ENCODE peak calls at places on chromosomes 4 and X, in five cellular contexts. One of them, this sample, is unnamed.

GRCh38 chrX:119667111-119667928 is 25.6 kb downstream of the SEPTIN6 start:
- DNase-seq in cardiac fibroblast: peak
- DNase-seq in hepatocyte: no peak
- DNase-seq in epithelial cell of proximal tubule: no peak
- DNase-seq in DND-41: no peak
- DNase-seq in this sample: no peak

GRCh38 chr4:149796381-149796780 is 19.3 kb downstream of the IQCM start:
- DNase-seq in hepatocyte: no peak
- DNase-seq in epithelial cell of proximal tubule: no peak
- DNase-seq in cardiac fibroblast: no peak
- DNase-seq in DND-41: no peak
- DNase-seq in this sample: no peak

GRCh38 chrX:107674480-107675364 is 46.4 kb downstream of the PRPS1 start:
- DNase-seq in DND-41: peak
- DNase-seq in epithelial cell of proximal tubule: no peak
- DNase-seq in hepatocyte: peak
- DNase-seq in cardiac fibroblast: peak
- DNase-seq in this sample: peak

GRCh38 chr4:41256740-41257256 is at the start of gene UCHL1:
- DNase-seq in hepatocyte: peak
- DNase-seq in DND-41: no peak
- DNase-seq in cardiac fibroblast: peak
- DNase-seq in epithelial cell of proximal tubule: no peak
- DNase-seq in this sample: peak

GRCh38 chrX:112851806-112852205 is 11.2 kb upstream of the AMOT start:
- DNase-seq in epithelial cell of proximal tubule: no peak
- DNase-seq in hepatocyte: peak
- DNase-seq in cardiac fibroblast: peak
- DNase-seq in DND-41: no peak
- DNase-seq in this sample: peak

GRCh38 chrX:2474280-2474962 is 26.4 kb downstream of the DHRSX start:
- DNase-seq in epithelial cell of proximal tubule: no peak
- DNase-seq in cardiac fibroblast: no peak
- DNase-seq in DND-41: no peak
- DNase-seq in hepatocyte: no peak
- DNase-seq in this sample: no peak

GRCh38 chrX:54825716-54826428 is 18.3 kb downstream of the MAGED2 start:
- DNase-seq in cardiac fibroblast: peak
- DNase-seq in epithelial cell of proximal tubule: no peak
- DNase-seq in DND-41: no peak
- DNase-seq in hepatocyte: no peak
- DNase-seq in this sample: no peak

GRCh38 chrX:117973175-117974075 is 143.2 kb downstream of the KLHL13 start:
- DNase-seq in DND-41: no peak
- DNase-seq in epithelial cell of proximal tubule: no peak
- DNase-seq in cardiac fibroblast: no peak
- DNase-seq in hepatocyte: no peak
- DNase-seq in this sample: no peak

GRCh38 chrX:114976321-114976720 is 41.1 kb downstream of the IL13RA2 start:
- DNase-seq in cardiac fibroblast: peak
- DNase-seq in hepatocyte: no peak
- DNase-seq in DND-41: no peak
- DNase-seq in epithelial cell of proximal tubule: peak
- DNase-seq in this sample: peak

GRCh38 chrX:15576019-15576418 is 24.7 kb downstream of the ACE2 start:
- DNase-seq in DND-41: no peak
- DNase-seq in epithelial cell of proximal tubule: no peak
- DNase-seq in cardiac fibroblast: peak
- DNase-seq in hepatocyte: peak
- DNase-seq in this sample: peak

GRCh38 chrX:115697806-115698205 is 136.8 kb downstream of the PLS3 start:
- DNase-seq in hepatocyte: no peak
- DNase-seq in epithelial cell of proximal tubule: no peak
- DNase-seq in cardiac fibroblast: peak
- DNase-seq in DND-41: no peak
- DNase-seq in this sample: peak

GRCh38 chrX:45767021-45767491 is 566.4 kb upstream of the DIPK2B start:
- DNase-seq in DND-41: no peak
- DNase-seq in epithelial cell of proximal tubule: no peak
- DNase-seq in hepatocyte: no peak
- DNase-seq in cardiac fibroblast: peak
- DNase-seq in this sample: peak

GRCh38 chrX:147626605-147627004 is 285.1 kb upstream of the FMR1 start:
- DNase-seq in cardiac fibroblast: no peak
- DNase-seq in epithelial cell of proximal tubule: peak
- DNase-seq in DND-41: no peak
- DNase-seq in hepatocyte: no peak
- DNase-seq in this sample: no peak

GRCh38 chrX:68396953-68397352 is 36.3 kb downstream of the OPHN1 start:
- DNase-seq in epithelial cell of proximal tubule: no peak
- DNase-seq in cardiac fibroblast: no peak
- DNase-seq in DND-41: no peak
- DNase-seq in hepatocyte: no peak
- DNase-seq in this sample: peak

GRCh38 chr4:159273126-159273438 is 170.2 kb downstream of the RAPGEF2 start:
- DNase-seq in hepatocyte: no peak
- DNase-seq in epithelial cell of proximal tubule: no peak
- DNase-seq in cardiac fibroblast: peak
- DNase-seq in DND-41: no peak
- DNase-seq in this sample: peak

GRCh38 chrX:20454117-20454516 is 187.4 kb upstream of the RPS6KA3 start:
- DNase-seq in DND-41: no peak
- DNase-seq in epithelial cell of proximal tubule: peak
- DNase-seq in hepatocyte: no peak
- DNase-seq in cardiac fibroblast: peak
- DNase-seq in this sample: no peak

GRCh38 chrX:37746268-37746931 is 33.5 kb upstream of the CYBB start:
- DNase-seq in hepatocyte: peak
- DNase-seq in cardiac fibroblast: no peak
- DNase-seq in DND-41: no peak
- DNase-seq in epithelial cell of proximal tubule: no peak
- DNase-seq in this sample: no peak

GRCh38 chr4:7120341-7120740 is 52.5 kb upstream of the GRPEL1 start:
- DNase-seq in DND-41: no peak
- DNase-seq in hepatocyte: no peak
- DNase-seq in cardiac fibroblast: no peak
- DNase-seq in epithelial cell of proximal tubule: no peak
- DNase-seq in this sample: no peak

GRCh38 chr4:157012296-157012695 is 40.7 kb upstream of the PDGFC start:
- DNase-seq in DND-41: no peak
- DNase-seq in cardiac fibroblast: no peak
- DNase-seq in epithelial cell of proximal tubule: no peak
- DNase-seq in hepatocyte: no peak
- DNase-seq in this sample: no peak

GRCh38 chrX:148499638-148500427 is 584 bp upstream of the AFF2 start:
- DNase-seq in hepatocyte: no peak
- DNase-seq in DND-41: no peak
- DNase-seq in cardiac fibroblast: no peak
- DNase-seq in epithelial cell of proximal tubule: no peak
- DNase-seq in this sample: no peak

GRCh38 chr4:73853246-73853704 is at the start of gene PF4V1:
- DNase-seq in hepatocyte: peak
- DNase-seq in epithelial cell of proximal tubule: no peak
- DNase-seq in DND-41: no peak
- DNase-seq in cardiac fibroblast: no peak
- DNase-seq in this sample: no peak

GRCh38 chrX:26613951-26614350 is 398.0 kb downstream of the MAGEB5 start:
- DNase-seq in epithelial cell of proximal tubule: no peak
- DNase-seq in hepatocyte: no peak
- DNase-seq in DND-41: no peak
- DNase-seq in cardiac fibroblast: peak
- DNase-seq in this sample: no peak

GRCh38 chr4:89800527-89801103 is 36.3 kb downstream of the SNCA start:
- DNase-seq in hepatocyte: no peak
- DNase-seq in epithelial cell of proximal tubule: no peak
- DNase-seq in cardiac fibroblast: peak
- DNase-seq in DND-41: no peak
- DNase-seq in this sample: peak

GRCh38 chr4:53189011-53189410 is 176.8 kb downstream of the SCFD2 start:
- DNase-seq in hepatocyte: no peak
- DNase-seq in epithelial cell of proximal tubule: no peak
- DNase-seq in cardiac fibroblast: peak
- DNase-seq in DND-41: no peak
- DNase-seq in this sample: peak

GRCh38 chr4:188008377-188008776 is 12.8 kb downstream of the ZFP42 start:
- DNase-seq in hepatocyte: no peak
- DNase-seq in DND-41: no peak
- DNase-seq in cardiac fibroblast: peak
- DNase-seq in epithelial cell of proximal tubule: no peak
- DNase-seq in this sample: no peak

GRCh38 chrX:82658492-82658891 is 849.6 kb upstream of the POU3F4 start:
- DNase-seq in hepatocyte: no peak
- DNase-seq in epithelial cell of proximal tubule: no peak
- DNase-seq in cardiac fibroblast: no peak
- DNase-seq in DND-41: no peak
- DNase-seq in this sample: no peak

GRCh38 chr4:102437111-102437510 is 64.0 kb upstream of the NFKB1 start:
- DNase-seq in hepatocyte: no peak
- DNase-seq in DND-41: no peak
- DNase-seq in cardiac fibroblast: no peak
- DNase-seq in epithelial cell of proximal tubule: no peak
- DNase-seq in this sample: no peak

DNA sequence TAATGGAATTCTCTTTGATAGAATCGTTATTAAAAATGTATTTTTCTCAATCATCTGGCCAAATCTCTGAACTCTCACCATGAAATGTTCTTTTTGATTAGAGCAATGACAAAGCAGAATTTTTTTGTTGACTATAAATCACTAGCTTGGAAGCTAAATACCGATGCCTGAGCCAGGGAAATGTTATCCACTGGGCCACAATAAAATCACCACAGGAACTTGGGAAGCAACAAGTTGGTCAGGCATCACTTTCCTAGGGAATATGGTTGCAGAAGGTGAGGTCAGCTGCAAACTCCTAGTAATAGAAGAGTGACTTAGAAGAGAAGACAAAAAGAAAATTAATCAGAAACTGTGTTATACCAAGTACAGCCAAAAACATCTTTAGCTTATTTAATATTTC is 60.6 kb upstream of the CFAP47 start:
- DNase-seq in DND-41: no peak
- DNase-seq in epithelial cell of proximal tubule: no peak
- DNase-seq in hepatocyte: no peak
- DNase-seq in cardiac fibroblast: no peak
- DNase-seq in this sample: no peak
- TF ChIP-seq CTCF in DND-41: no peak
- TF ChIP-seq CTCF in epithelial cell of proximal tubule: no peak
- TF ChIP-seq CTCF in hepatocyte: no peak
- TF ChIP-seq CTCF in cardiac fibroblast: no peak
- TF ChIP-seq CTCF in this sample: no peak

GRCh38 chr4:147927377-147928137 is 195.7 kb downstream of the ARHGAP10 start:
- DNase-seq in cardiac fibroblast: no peak
- DNase-seq in epithelial cell of proximal tubule: no peak
- DNase-seq in DND-41: no peak
- DNase-seq in hepatocyte: no peak
- DNase-seq in this sample: no peak

GRCh38 chr4:147928400-147928799 is 196.5 kb downstream of the ARHGAP10 start:
- DNase-seq in DND-41: no peak
- DNase-seq in cardiac fibroblast: no peak
- DNase-seq in epithelial cell of proximal tubule: no peak
- DNase-seq in hepatocyte: no peak
- DNase-seq in this sample: no peak

GRCh38 chr4:147938481-147938880 is 206.6 kb downstream of the ARHGAP10 start:
- DNase-seq in DND-41: no peak
- DNase-seq in cardiac fibroblast: no peak
- DNase-seq in epithelial cell of proximal tubule: no peak
- DNase-seq in hepatocyte: no peak
- DNase-seq in this sample: no peak

GRCh38 chr4:147933779-147934178 is 201.9 kb downstream of the ARHGAP10 start:
- DNase-seq in hepatocyte: no peak
- DNase-seq in DND-41: no peak
- DNase-seq in epithelial cell of proximal tubule: no peak
- DNase-seq in cardiac fibroblast: no peak
- DNase-seq in this sample: no peak

DNA sequence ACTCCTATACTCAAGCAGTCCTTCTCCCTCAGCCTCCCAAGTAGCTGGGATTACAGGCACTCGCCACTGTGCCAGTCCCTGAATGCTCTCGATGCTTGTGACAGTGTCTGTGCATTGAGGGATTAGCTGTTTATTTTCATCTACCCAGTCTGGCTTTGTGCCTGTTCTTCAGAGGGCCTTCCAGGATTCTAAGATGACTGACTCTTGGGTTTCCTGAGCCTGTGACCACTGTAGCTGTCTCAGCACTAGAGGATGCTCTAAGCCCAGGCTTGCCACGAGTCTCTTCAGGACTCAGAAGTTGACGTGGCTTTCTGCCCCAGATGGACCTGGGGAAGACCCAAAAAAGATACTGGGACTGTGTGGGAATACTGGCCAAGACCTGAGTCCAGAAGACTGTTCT is 201.4 kb downstream of the ARHGAP10 start:
- DNase-seq in hepatocyte: no peak
- DNase-seq in DND-41: no peak
- DNase-seq in cardiac fibroblast: peak
- DNase-seq in epithelial cell of proximal tubule: no peak
- DNase-seq in this sample: no peak
- TF ChIP-seq CTCF in hepatocyte: no peak
- TF ChIP-seq CTCF in DND-41: no peak
- TF ChIP-seq CTCF in cardiac fibroblast: peak
- TF ChIP-seq CTCF in epithelial cell of proximal tubule: peak
- TF ChIP-seq CTCF in this sample: peak

DNA sequence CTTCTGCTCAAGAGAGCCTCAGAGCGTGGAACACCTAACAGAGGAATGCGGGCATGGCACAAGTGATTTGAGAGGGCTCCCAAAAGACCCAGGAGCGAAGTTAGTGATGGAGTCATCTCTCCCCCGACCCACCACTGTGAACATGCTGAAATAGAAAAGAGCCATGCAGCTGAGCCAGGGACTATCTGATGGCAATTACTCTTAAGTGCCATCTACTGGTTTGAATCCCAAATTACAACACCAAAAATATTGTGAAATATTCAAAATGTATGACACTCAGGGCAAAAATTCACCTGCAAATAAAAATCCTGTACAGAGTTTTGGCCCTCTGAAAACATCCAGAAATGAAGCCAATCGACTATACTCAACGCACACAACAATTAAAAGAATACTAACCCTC is 2038.9 kb upstream of the ADGRL3 start:
- DNase-seq in epithelial cell of proximal tubule: no peak
- DNase-seq in DND-41: no peak
- DNase-seq in cardiac fibroblast: no peak
- DNase-seq in hepatocyte: no peak
- DNase-seq in this sample: no peak
- TF ChIP-seq CTCF in epithelial cell of proximal tubule: no peak
- TF ChIP-seq CTCF in DND-41: no peak
- TF ChIP-seq CTCF in cardiac fibroblast: no peak
- TF ChIP-seq CTCF in hepatocyte: no peak
- TF ChIP-seq CTCF in this sample: no peak

GRCh38 chr4:8705161-8706145 is 112.9 kb downstream of the CPZ start:
- DNase-seq in DND-41: no peak
- DNase-seq in hepatocyte: no peak
- DNase-seq in epithelial cell of proximal tubule: no peak
- DNase-seq in cardiac fibroblast: no peak
- DNase-seq in this sample: no peak
- TF ChIP-seq CTCF in DND-41: no peak
- TF ChIP-seq CTCF in hepatocyte: no peak
- TF ChIP-seq CTCF in epithelial cell of proximal tubule: no peak
- TF ChIP-seq CTCF in cardiac fibroblast: no peak
- TF ChIP-seq CTCF in this sample: no peak

GRCh38 chr4:154854362-154854761 is 73.3 kb downstream of the RBM46 start:
- DNase-seq in epithelial cell of proximal tubule: no peak
- DNase-seq in cardiac fibroblast: peak
- DNase-seq in hepatocyte: peak
- DNase-seq in DND-41: no peak
- DNase-seq in this sample: peak
- TF ChIP-seq CTCF in epithelial cell of proximal tubule: peak
- TF ChIP-seq CTCF in cardiac fibroblast: peak
- TF ChIP-seq CTCF in hepatocyte: peak
- TF ChIP-seq CTCF in DND-41: peak
- TF ChIP-seq CTCF in this sample: peak

This sample was measured in fibroblast of the aortic adventitia.